ENCODE peak calls at places on chromosomes 6 and 20, in seven cellular contexts. L is kidney glomerular epithelial cell, K is cardiac muscle cell, Q is pancreas, E is T47D, C is COR-L47, A is germinal center. D is an unnamed sample.
A peak's percentile ranks its signal among the peaks of the same experiment; 100 is the strongest.

GRCh38 chr6:1895721-1896120 is 286.0 kb downstream of the FOXC1 start:
- DNase-seq in L (no peak), C (no peak), K (no peak), A (no peak), E (no peak), Q (no peak), D (no peak)

GRCh38 chr20:19435820-19436219 is 223.4 kb downstream of the SLC24A3 start:
- DNase-seq in Q (no peak), K (no peak), E (no peak), C (no peak), L (no peak), A (no peak), D (no peak)

GRCh38 chr20:59925894-59926293 is 7.5 kb downstream of the SYCP2 start:
- DNase-seq in C (no peak), L (no peak), E (peak; percentile 70), K (no peak), A (no peak), Q (no peak), D (no peak)

GRCh38 chr6:20631525-20631924 is 97.3 kb downstream of the CDKAL1 start:
- DNase-seq in K (no peak), C (no peak), Q (no peak), E (no peak), L (no peak), A (no peak), D (no peak)

GRCh38 chr6:77657365-77657764 is 4.5 kb downstream of the MEI4 start:
- DNase-seq in C (no peak), K (no peak), E (no peak), L (no peak), Q (no peak), A (no peak), D (no peak)

GRCh38 chr6:37029249-37029959 is 23.9 kb downstream of the FGD2 start:
- DNase-seq in K (peak; percentile 92), A (peak; percentile 55), L (peak; percentile 45), E (no peak), Q (peak; percentile 77), C (peak; percentile 20), D (no peak)

GRCh38 chr6:14734416-14735340 is 511.2 kb upstream of the JARID2 start:
- DNase-seq in Q (no peak), E (no peak), C (no peak), K (peak; percentile 81), A (peak; percentile 15), L (peak; percentile 42), D (no peak)

GRCh38 chr20:1757606-1758507 is 100.3 kb upstream of the SIRPG start:
- DNase-seq in Q (no peak), E (no peak), A (no peak), L (peak; percentile 2), K (no peak), C (no peak), D (no peak)

D was measured in osteocyte.